ENCODE peak calls at places on chromosomes 11 and 22, in five cellular contexts. Y is HFF-Myc, L is psoas muscle, P is HL-60, A is cardiac muscle cell. Z is an unnamed sample.

GRCh38 chr22:44182591-44183588 is 2.2 kb downstream of the PARVG start:
- DNase-seq in L (peak), A (no peak), P (peak), Y (no peak), Z (no peak)

GRCh38 chr11:35167451-35167954 is 28.5 kb downstream of the CD44 start:
- DNase-seq in A (no peak), L (peak), P (no peak), Y (no peak), Z (no peak)

GRCh38 chr22:22144858-22145257 is 99.7 kb upstream of the VPREB1 start:
- DNase-seq in A (no peak), Y (no peak), P (no peak), L (no peak), Z (no peak)

GRCh38 chr11:69119170-69119569 is 36.6 kb upstream of the SMIM38 start:
- DNase-seq in Y (no peak), L (no peak), P (no peak), A (no peak), Z (no peak)

GRCh38 chr11:61771995-61772455 is 19.6 kb downstream of the MYRF start:
- DNase-seq in P (no peak), L (no peak), A (peak), Y (no peak), Z (no peak)

GRCh38 chr11:60204922-60205321 is 22.0 kb upstream of the MS4A6A start:
- DNase-seq in A (no peak), L (no peak), Y (no peak), P (no peak), Z (no peak)

GRCh38 chr11:35404397-35404775 is 15.0 kb downstream of the SLC1A2 start:
- DNase-seq in A (peak), P (no peak), L (no peak), Y (peak), Z (no peak)

GRCh38 chr11:35047179-35047578 is 91.8 kb upstream of the CD44 start:
- DNase-seq in A (no peak), Y (no peak), P (no peak), L (no peak), Z (no peak)

GRCh38 chr11:97770570-97770969 is 1250.2 kb upstream of the CNTN5 start:
- DNase-seq in P (no peak), Y (no peak), A (no peak), L (no peak), Z (no peak)

GRCh38 chr11:2515401-2516275 is 70.8 kb downstream of the KCNQ1 start:
- DNase-seq in Y (no peak), P (no peak), L (peak), A (no peak), Z (no peak)

GRCh38 chr11:57303990-57304579 is 20.7 kb downstream of the TNKS1BP1 start:
- DNase-seq in L (no peak), P (no peak), Y (no peak), A (no peak), Z (no peak)

GRCh38 chr22:49928571-49929552 is 10.4 kb downstream of the CRELD2 start:
- DNase-seq in Y (no peak), A (no peak), L (no peak), P (no peak), Z (no peak)

GRCh38 chr11:13141731-13142724 is 132.9 kb downstream of the RASSF10 start:
- DNase-seq in L (no peak), Y (no peak), A (no peak), P (no peak), Z (no peak)

GRCh38 chr11:13140873-13141655 is 131.9 kb downstream of the RASSF10 start:
- DNase-seq in Y (no peak), A (no peak), L (no peak), P (no peak), Z (no peak)

GRCh38 chr11:13149991-13150390 is 127.6 kb upstream of the BMAL1 start:
- DNase-seq in Y (no peak), P (no peak), A (no peak), L (no peak), Z (no peak)

GRCh38 chr11:13143486-13144297 is 133.9 kb upstream of the BMAL1 start:
- DNase-seq in P (no peak), L (no peak), Y (no peak), A (no peak), Z (no peak)

GRCh38 chr11:13145461-13145860 is 132.1 kb upstream of the BMAL1 start:
- DNase-seq in P (no peak), L (no peak), A (no peak), Y (no peak), Z (no peak)
- TF ChIP-seq CTCF in P (no peak), L (no peak), A (no peak), Y (no peak), Z (no peak)

DNA sequence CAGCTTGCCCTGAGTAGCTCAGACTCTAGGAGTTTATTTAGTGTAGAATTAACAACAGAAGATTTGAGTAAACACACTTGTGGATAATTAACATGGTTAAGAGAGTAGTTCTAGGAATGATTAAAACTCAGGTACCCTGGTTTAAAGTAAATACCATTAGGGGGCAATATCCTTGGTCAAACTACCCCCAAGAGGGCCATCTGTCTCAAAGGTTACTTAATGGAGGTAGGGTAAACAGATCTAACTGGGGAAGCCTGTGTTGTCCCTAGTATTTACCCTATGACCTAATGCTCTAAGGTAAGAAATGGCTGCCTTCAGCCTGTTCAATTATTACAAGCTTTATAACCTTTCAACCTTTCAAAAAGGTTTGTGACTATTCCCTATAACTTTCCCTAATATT is 10.6 kb upstream of the GLYATL1 start:
- DNase-seq in Y (no peak), A (no peak), P (no peak), L (no peak), Z (no peak)
- H3K4me3 ChIP-seq in Y (no peak), A (no peak), P (no peak), L (no peak), Z (no peak)

GRCh38 chr11:117620131-117620530 is 176.9 kb downstream of the DSCAML1 start:
- DNase-seq in A (no peak), P (no peak), L (no peak), Y (no peak), Z (no peak)

GRCh38 chr11:117616979-117617378 is 180.0 kb downstream of the DSCAML1 start:
- DNase-seq in P (no peak), A (no peak), Y (no peak), L (no peak), Z (no peak)

GRCh38 chr11:117620659-117621058 is 176.4 kb downstream of the DSCAML1 start:
- DNase-seq in A (no peak), L (no peak), Y (no peak), P (no peak), Z (no peak)

GRCh38 chr11:117618273-117618672 is 178.7 kb downstream of the DSCAML1 start:
- DNase-seq in A (no peak), P (no peak), L (no peak), Y (no peak), Z (no peak)

DNA sequence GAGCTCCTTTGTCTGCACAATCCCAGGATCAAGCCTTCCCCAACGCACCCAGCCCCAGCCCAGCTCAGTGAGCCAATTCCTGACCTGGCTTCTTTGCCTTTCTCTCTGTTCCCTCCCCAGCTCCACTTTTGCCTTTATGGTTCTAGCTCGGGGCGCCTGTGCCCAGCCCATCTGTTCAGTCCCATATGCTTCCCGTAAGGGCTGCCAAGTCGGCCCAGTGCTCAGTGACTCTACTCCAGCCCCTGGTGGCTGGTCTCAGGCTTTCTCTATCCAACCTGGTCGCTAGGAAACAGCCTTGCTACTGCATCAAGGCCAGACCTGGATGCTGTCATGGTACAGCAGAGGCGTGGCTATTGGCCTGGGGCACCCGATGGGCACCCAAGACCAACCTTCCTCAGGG is 178.1 kb downstream of the DSCAML1 start:
- DNase-seq in L (no peak), A (no peak), Y (no peak), P (no peak), Z (no peak)
- TF ChIP-seq CTCF in L (no peak), A (no peak), Y (no peak), P (no peak), Z (no peak)

DNA sequence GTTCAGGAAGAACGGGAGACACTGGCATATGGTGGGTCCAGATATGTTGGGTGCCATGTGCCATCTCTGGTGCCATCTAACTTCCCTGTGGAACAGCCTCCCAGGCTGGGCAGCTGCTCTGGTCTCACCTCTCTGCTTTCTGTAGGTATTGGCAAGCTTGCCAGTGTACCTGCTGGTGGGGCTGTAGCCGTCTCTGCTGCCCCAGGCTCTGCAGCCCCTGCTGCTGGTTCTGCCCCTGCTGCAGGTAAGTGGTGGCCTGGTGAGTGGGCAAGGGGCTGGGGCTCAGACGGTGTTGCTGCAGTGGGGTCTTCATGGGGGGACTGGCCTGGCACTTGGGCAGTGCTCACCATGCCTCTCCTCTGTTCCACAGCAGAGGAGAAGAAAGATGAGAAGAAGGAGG is 2.6 kb downstream of the RPLP2 start:
- DNase-seq in A (no peak), Y (no peak), P (no peak), L (no peak), Z (no peak)
- H3K4me3 ChIP-seq in A (no peak), Y (peak), P (no peak), L (peak), Z (no peak)

GRCh38 chr22:30634477-30635233 is 926 bp upstream of the SLC35E4 start:
- DNase-seq in L (peak), A (peak), P (peak), Y (peak), Z (peak)

GRCh38 chr22:30637701-30638114 is 2.1 kb downstream of the SLC35E4 start:
- DNase-seq in P (no peak), L (no peak), Y (no peak), A (no peak), Z (no peak)

GRCh38 chr22:30640361-30640760 is 4.8 kb downstream of the SLC35E4 start:
- DNase-seq in A (no peak), Y (no peak), L (no peak), P (no peak), Z (no peak)

GRCh38 chr22:30636226-30637077 is 871 bp downstream of the SLC35E4 start:
- DNase-seq in P (no peak), L (peak), A (no peak), Y (no peak), Z (no peak)

DNA sequence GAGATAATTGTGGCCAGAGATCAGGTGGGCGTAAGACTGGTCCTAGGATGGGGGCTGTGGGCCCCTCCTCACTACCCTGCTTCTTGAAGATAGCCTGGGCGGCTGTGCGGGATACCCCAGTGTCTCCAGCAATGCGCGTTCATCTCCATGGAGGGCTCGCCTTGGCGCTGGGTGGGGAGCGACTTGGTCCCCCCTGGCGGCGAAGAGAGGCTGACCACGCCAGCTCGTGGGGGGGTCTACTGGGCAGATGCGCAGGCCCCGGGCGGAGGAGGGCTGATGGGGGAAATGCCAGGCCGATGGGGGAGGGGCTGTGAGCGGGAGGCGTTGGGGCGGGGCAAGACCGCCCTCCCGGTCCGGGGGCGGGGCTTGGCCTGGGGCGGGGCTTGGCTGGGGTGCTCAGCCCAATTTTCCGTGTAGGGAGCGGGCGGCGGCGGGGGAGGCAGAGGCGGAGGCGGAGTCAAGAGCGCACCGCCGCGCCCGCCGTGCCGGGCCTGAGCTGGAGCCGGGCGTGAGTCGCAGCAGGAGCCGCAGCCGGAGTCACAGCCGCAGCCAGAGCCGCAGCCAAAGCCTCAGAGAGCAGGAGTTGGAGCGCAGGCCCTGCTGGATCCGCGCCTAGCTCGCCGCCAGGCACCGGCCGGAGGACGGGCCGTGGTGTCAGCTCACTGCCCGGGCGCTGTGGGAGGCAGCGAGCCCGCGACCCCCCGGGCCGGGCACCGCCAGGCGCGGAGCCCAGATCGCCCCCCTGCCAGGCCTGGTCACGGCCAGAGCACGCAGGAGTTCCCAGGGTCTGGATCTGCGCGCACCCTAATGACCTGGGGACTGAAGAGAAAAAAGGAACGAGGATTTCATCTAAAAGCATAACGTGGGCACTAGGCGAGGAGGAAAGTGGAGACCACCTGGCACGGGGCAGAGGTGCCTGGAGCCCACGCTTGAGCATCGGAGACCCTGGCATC is at the start of gene SLC35E4:
- DNase-seq in P (peak), A (peak), L (peak), Y (peak), Z (peak)
- TF ChIP-seq CTCF in P (no peak), A (peak), L (peak), Y (peak), Z (peak)

GRCh38 chr11:12678092-12678491 is 3.9 kb downstream of the TEAD1 start:
- DNase-seq in P (no peak), L (no peak), A (no peak), Y (no peak), Z (no peak)
- H3K4me3 ChIP-seq in P (no peak), L (peak), A (no peak), Y (peak), Z (peak)

GRCh38 chr11:131597875-131598274 is 227.5 kb downstream of the NTM start:
- DNase-seq in Y (no peak), A (no peak), P (no peak), L (no peak), Z (no peak)
- TF ChIP-seq CTCF in Y (no peak), A (no peak), P (no peak), L (no peak), Z (no peak)

GRCh38 chr22:27476318-27476717 is 325.2 kb downstream of the MN1 start:
- DNase-seq in L (no peak), Y (no peak), A (no peak), P (no peak), Z (no peak)
- H3K4me3 ChIP-seq in L (no peak), Y (no peak), A (no peak), P (no peak), Z (no peak)

GRCh38 chr11:45086526-45086925 is 59.9 kb upstream of the PRDM11 start:
- DNase-seq in L (no peak), P (no peak), Y (no peak), A (no peak), Z (no peak)

GRCh38 chr11:45085657-45086501 is 60.6 kb upstream of the PRDM11 start:
- DNase-seq in L (no peak), Y (no peak), P (no peak), A (no peak), Z (no peak)

GRCh38 chr11:45087761-45088160 is 58.7 kb upstream of the PRDM11 start:
- DNase-seq in Y (no peak), P (no peak), A (no peak), L (no peak), Z (no peak)

GRCh38 chr11:45089251-45089650 is 57.2 kb upstream of the PRDM11 start:
- DNase-seq in A (no peak), P (no peak), L (peak), Y (peak), Z (peak)

GRCh38 chr11:45087301-45087700 is 59.1 kb upstream of the PRDM11 start:
- DNase-seq in A (no peak), Y (no peak), L (no peak), P (no peak), Z (no peak)
- TF ChIP-seq CTCF in A (no peak), Y (no peak), L (no peak), P (no peak), Z (no peak)

DNA sequence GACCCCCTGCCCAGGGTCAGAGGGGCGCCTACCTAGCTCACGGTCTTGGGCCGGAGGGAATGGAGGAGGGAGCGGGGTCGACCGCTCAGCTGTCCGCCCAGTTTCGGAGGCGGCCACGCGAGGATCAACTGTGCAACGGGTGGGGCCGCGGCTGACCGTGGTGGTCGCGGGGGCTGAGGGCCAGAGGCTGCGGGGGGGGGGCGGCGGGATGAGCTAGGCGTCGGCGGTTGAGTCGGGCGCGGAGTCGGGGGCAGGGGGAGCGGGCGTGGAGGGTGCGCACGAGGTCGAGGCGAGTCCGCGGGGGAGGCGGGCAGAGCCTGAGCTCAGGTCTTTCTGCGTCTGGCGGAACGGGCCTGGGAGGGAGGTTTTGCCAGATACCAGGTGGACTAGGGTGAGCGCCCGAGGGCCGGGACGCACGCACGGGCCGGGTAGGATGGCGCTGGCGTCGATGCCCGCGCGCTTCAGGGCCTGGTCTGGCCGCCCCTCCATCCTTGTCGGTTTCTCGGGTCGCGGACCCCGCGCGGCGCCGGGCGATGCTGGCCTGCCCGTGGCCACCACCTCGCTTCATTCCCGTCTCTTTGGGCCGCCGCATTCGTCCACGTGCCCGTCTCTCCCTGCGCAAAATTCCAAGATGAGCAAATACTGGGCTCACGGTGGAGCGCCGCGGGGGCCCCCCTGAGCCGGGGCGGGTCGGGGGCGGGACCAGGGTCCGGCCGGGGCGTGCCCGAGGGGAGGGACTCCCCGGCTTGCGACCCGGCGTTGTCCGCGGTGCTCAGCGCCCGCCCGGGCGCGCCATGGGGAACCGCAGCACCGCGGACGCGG is at the start of gene DRD4:
- DNase-seq in Y (no peak), L (no peak), A (peak), P (no peak), Z (no peak)
- H3K4me3 ChIP-seq in Y (no peak), L (peak), A (peak), P (no peak), Z (peak)

Z was measured in astrocyte of the cerebellum.